ENCODE peak calls at places on chromosomes 6 and 20, in eight cellular contexts. R, B, O, C, Y, I, Q and K are unnamed samples.

GRCh38 chr6:132115714-132116366 is 164.7 kb upstream of the CCN2 start:
- DNase-seq in B (no peak), O (peak), R (no peak), Y (peak), I (no peak), C (no peak), Q (no peak), K (peak)

GRCh38 chr20:48292806-48293205 is 507.5 kb upstream of the SULF2 start:
- DNase-seq in C (no peak), Y (peak), Q (no peak), O (peak), B (no peak), I (no peak), R (no peak), K (no peak)

GRCh38 chr20:47456952-47457724 is 44.5 kb upstream of the NCOA3 start:
- DNase-seq in Y (peak), Q (peak), C (no peak), B (no peak), I (no peak), R (no peak), O (peak), K (peak)

GRCh38 chr6:106702451-106703110 is 73.2 kb downstream of the QRSL1 start:
- DNase-seq in B (no peak), C (no peak), I (no peak), Y (no peak), O (no peak), R (peak), Q (no peak), K (no peak)

GRCh38 chr6:53119772-53120409 is 28.8 kb downstream of the GCM1 start:
- DNase-seq in Q (peak), C (no peak), O (peak), I (no peak), Y (peak), B (peak), R (no peak), K (peak)

GRCh38 chr6:143673638-143674037 is 4.1 kb upstream of the PHACTR2 start:
- DNase-seq in Q (peak), O (peak), R (no peak), I (no peak), Y (peak), C (no peak), B (no peak), K (peak)

GRCh38 chr20:24985802-24986201 is 6.7 kb downstream of the APMAP start:
- DNase-seq in C (no peak), Y (no peak), R (no peak), Q (no peak), O (no peak), I (no peak), B (no peak), K (no peak)

GRCh38 chr20:61439251-61439650 is 187.2 kb downstream of the CDH4 start:
- DNase-seq in B (no peak), Y (no peak), I (no peak), Q (no peak), C (no peak), R (no peak), O (peak), K (no peak)

GRCh38 chr20:44309763-44310663 is 989 bp downstream of the FITM2 start:
- DNase-seq in Y (peak), Q (no peak), B (no peak), C (peak), R (no peak), I (peak), O (peak), K (peak)

GRCh38 chr6:28789553-28790083 is 134.2 kb downstream of the TRIM27 start:
- DNase-seq in C (no peak), Y (peak), R (no peak), O (peak), I (peak), Q (no peak), B (peak), K (peak)

GRCh38 chr20:17928633-17929311 is 39.8 kb downstream of the SNX5 start:
- DNase-seq in R (peak), I (no peak), B (no peak), Q (no peak), O (no peak), C (no peak), Y (no peak), K (no peak)

GRCh38 chr20:31760457-31761240 is 21.6 kb downstream of the TPX2 start:
- DNase-seq in B (no peak), C (no peak), Y (peak), I (no peak), Q (no peak), R (no peak), O (peak), K (peak)

GRCh38 chr6:44342489-44342888 is at the start of gene SPATS1:
- DNase-seq in C (peak), I (no peak), Q (no peak), R (no peak), B (no peak), O (no peak), Y (peak), K (no peak)

GRCh38 chr20:15031546-15032351 is 694.3 kb upstream of the FLRT3 start:
- DNase-seq in Y (no peak), I (no peak), R (no peak), B (no peak), Q (no peak), C (no peak), O (no peak), K (no peak)

GRCh38 chr20:10522328-10522727 is 87.2 kb downstream of the SLX4IP start:
- DNase-seq in R (no peak), C (no peak), I (no peak), Y (no peak), B (no peak), Q (no peak), O (no peak), K (no peak)

GRCh38 chr20:20327756-20328155 is 40.1 kb upstream of the INSM1 start:
- DNase-seq in O (peak), Q (no peak), Y (peak), B (no peak), I (no peak), R (no peak), C (no peak), K (peak)

GRCh38 chr6:135586844-135587243 is 89.3 kb upstream of the AHI1 start:
- DNase-seq in O (no peak), Q (no peak), Y (peak), C (no peak), B (no peak), R (no peak), I (no peak), K (peak)

GRCh38 chr6:30450908-30451818 is 38.1 kb upstream of the HLA-E start:
- DNase-seq in C (peak), I (no peak), O (no peak), B (no peak), Q (no peak), Y (peak), R (no peak), K (peak)

GRCh38 chr6:13146429-13146828 is 181.9 kb downstream of the TBC1D7 start:
- DNase-seq in Y (no peak), I (no peak), Q (no peak), R (peak), C (no peak), B (no peak), O (no peak), K (no peak)

GRCh38 chr6:104940881-104941693 is 15.8 kb upstream of the LIN28B start:
- DNase-seq in C (peak), B (no peak), Y (peak), I (peak), O (no peak), Q (no peak), R (no peak), K (peak)

GRCh38 chr20:36881331-36881730 is 5.4 kb downstream of the TLDC2 start:
- DNase-seq in C (no peak), Y (no peak), B (no peak), I (no peak), O (no peak), Q (no peak), R (no peak), K (no peak)

GRCh38 chr20:43507150-43508080 is at the start of gene L3MBTL1:
- DNase-seq in Q (peak), O (peak), C (peak), B (peak), R (no peak), Y (peak), I (peak), K (peak)

GRCh38 chr20:10408427-10408826 is 25.6 kb downstream of the MKKS start:
- DNase-seq in O (no peak), I (no peak), C (no peak), Q (no peak), Y (no peak), R (no peak), B (no peak), K (no peak)

GRCh38 chr6:81552644-81553043 is 199.8 kb downstream of the TENT5A start:
- DNase-seq in B (no peak), O (no peak), Q (no peak), C (no peak), R (no peak), Y (no peak), I (no peak), K (no peak)

GRCh38 chr20:63176448-63177133 is 39.3 kb downstream of the YTHDF1 start:
- DNase-seq in C (no peak), Y (no peak), B (no peak), Q (no peak), I (no peak), O (no peak), R (no peak), K (no peak)